ENCODE peak calls at places on chromosomes 5 and 9, in five cellular contexts. W is tibial artery, H is cardiac fibroblast, Q is transverse colon, Z is lung. N is an unnamed sample.

GRCh38 chr5:9173281-9174048 is 372.4 kb downstream of the SEMA5A start:
- DNase-seq in W (no peak), H (peak; percentile 96), Q (no peak), Z (no peak), N (no peak)

GRCh38 chr9:18438300-18438925 is 35.5 kb upstream of the ADAMTSL1 start:
- DNase-seq in W (peak; percentile 37), H (peak; percentile 53), Q (no peak), Z (no peak), N (peak; percentile 34)

GRCh38 chr9:69996947-69997346 is 46.7 kb upstream of the MAMDC2 start:
- DNase-seq in W (no peak), H (peak; percentile 72), Q (no peak), Z (peak; percentile 58), N (no peak)

GRCh38 chr9:88523056-88523455 is 11.9 kb upstream of the NXNL2 start:
- DNase-seq in W (no peak), H (no peak), Q (no peak), Z (no peak), N (peak; percentile 61)

GRCh38 chr5:670396-671270 is 22.5 kb downstream of the TPPP start:
- DNase-seq in W (no peak), H (no peak), Q (no peak), Z (no peak), N (no peak)

GRCh38 chr5:96687812-96688453 is 25.8 kb downstream of the CAST start:
- DNase-seq in W (no peak), H (peak; percentile 79), Q (no peak), Z (no peak), N (no peak)

GRCh38 chr5:157455057-157455456 is 5.0 kb upstream of the NIPAL4 start:
- DNase-seq in W (no peak), H (no peak), Q (no peak), Z (no peak), N (no peak)

GRCh38 chr9:35835216-35835604 is 6.2 kb downstream of the TMEM8B start:
- DNase-seq in W (no peak), H (no peak), Q (peak; percentile 60), Z (no peak), N (no peak)

GRCh38 chr9:3719286-3719685 is 193.5 kb upstream of the RFX3 start:
- DNase-seq in W (no peak), H (peak; percentile 20), Q (no peak), Z (no peak), N (no peak)

GRCh38 chr9:75850459-75851200 is 39.8 kb upstream of the PCSK5 start:
- DNase-seq in W (no peak), H (no peak), Q (no peak), Z (no peak), N (no peak)

GRCh38 chr9:92236915-92237314 is 56.6 kb downstream of the IARS1 start:
- DNase-seq in W (no peak), H (no peak), Q (no peak), Z (no peak), N (no peak)

GRCh38 chr9:114387678-114388431 is at the start of gene AKNA:
- DNase-seq in W (peak; percentile 85), H (peak; percentile 72), Q (peak; percentile 86), Z (peak; percentile 79), N (no peak)

GRCh38 chr5:89967806-89968444 is 441.6 kb downstream of the CETN3 start:
- DNase-seq in W (no peak), H (peak; percentile 64), Q (no peak), Z (no peak), N (no peak)

GRCh38 chr5:55063220-55063863 is 39.1 kb upstream of the GZMA start:
- DNase-seq in W (no peak), H (peak; percentile 38), Q (no peak), Z (no peak), N (peak; percentile 62)

GRCh38 chr5:66041612-66042011 is 102.5 kb upstream of the SREK1 start:
- DNase-seq in W (no peak), H (peak; percentile 27), Q (no peak), Z (no peak), N (no peak)

GRCh38 chr5:172114875-172115422 is 73.1 kb downstream of the STK10 start:
- DNase-seq in W (peak; percentile 58), H (no peak), Q (peak; percentile 66), Z (peak; percentile 57), N (no peak)

DNA sequence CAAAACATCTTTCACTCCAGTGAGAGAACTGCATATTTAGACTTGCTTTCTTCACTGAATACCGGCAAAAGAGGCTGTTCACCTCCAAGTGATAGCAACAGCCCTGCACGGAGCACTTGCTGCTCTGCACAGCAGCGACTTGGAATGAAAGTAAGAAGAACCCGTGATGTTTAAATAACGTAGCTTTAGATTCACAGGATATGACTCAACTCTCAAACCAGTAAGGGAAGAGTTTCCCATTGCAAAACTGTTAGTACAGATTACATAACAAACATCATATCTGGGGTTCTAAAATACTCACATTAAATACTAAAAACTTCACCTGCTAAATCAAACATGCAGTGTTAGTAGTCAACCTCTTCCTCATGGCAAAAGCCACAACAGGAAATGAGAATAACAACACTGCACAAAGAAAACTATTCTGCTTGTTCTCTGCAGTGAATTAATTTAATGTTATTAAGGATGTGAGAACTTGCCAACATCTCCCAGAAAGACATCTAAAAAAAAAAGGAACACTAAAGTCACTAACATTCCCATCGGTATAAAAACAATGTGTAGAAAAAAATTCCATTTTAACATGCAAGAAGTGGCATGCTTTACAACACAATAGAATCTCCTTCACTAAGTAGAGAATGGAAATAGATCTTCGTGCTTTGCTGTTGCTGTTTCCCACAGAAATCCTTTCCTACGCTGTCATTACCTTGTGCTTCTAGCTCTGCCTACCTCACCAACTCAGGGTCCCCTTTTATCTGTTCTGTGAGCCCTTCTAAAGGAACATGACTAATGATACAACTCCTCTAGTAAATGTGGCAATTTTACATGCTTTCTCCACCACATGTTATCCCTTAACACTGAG is 203.2 kb downstream of the MCTP1 start:
- DNase-seq in W (peak; percentile 49), H (peak; percentile 95), Q (peak; percentile 29), Z (peak; percentile 52), N (peak; percentile 67)
- H3K4me3 ChIP-seq in W (peak overlapping the region; percentile 26), H (no peak overlapping the region), Q (peak overlapping the region; percentile 15), Z (peak overlapping the region; percentile 10), N (peak overlapping the region; percentile 35)

GRCh38 chr5:88954511-88954910 is 71.5 kb upstream of the MEF2C start:
- DNase-seq in W (no peak), H (no peak), Q (no peak), Z (no peak), N (no peak)

GRCh38 chr5:88944751-88945507 is 61.9 kb upstream of the MEF2C start:
- DNase-seq in W (no peak), H (peak; percentile 44), Q (no peak), Z (no peak), N (peak; percentile 86)

GRCh38 chr5:88952996-88953643 is 70.1 kb upstream of the MEF2C start:
- DNase-seq in W (no peak), H (no peak), Q (no peak), Z (no peak), N (no peak)

GRCh38 chr5:88952344-88952743 is 69.4 kb upstream of the MEF2C start:
- DNase-seq in W (no peak), H (peak; percentile 33), Q (no peak), Z (no peak), N (no peak)

DNA sequence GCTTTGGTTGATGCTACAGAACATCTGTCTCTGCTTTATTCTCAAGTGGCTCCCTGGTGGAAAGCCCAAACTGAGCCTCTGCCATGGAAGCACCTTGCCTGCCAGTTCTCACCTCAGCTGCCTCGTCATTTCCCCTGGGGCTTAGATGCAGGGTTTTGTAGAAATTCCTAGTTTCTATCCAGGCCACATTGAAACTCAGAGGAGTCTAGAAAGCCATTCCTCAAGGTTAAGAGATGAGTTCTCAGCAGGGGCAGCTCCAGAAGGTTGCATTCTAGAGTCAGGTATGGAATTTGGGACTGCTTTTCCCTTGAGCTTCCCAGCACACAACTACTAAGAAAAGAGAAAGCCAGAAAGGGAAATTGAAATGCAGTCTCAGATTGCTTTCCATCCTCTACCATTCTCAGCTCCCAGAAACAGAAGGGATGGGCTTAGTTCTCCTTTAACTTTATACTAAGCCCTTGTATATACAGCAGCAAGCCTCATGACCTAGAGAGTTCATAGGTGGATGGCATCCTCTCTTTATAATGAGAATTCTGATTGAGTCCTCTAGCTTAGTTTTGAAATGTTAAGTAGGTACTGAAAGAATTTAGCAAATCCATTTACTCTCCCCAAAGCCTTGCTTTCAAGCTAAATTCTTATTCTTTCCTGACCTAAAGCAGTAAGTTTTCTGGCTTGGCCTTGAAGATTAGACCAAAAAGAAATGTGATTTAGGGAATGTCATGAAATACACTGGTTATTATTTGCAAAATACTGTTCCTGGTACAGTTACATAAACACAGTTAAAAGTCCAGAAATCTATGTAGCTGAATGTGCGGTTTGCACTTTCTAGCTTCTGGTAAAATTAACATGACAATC is 66.0 kb upstream of the MEF2C start:
- DNase-seq in W (no peak), H (no peak), Q (no peak), Z (no peak), N (no peak)
- H3K4me3 ChIP-seq in W (no peak overlapping the region), H (no peak overlapping the region), Q (no peak overlapping the region), Z (no peak overlapping the region), N (no peak overlapping the region)

GRCh38 chr5:159098285-159099048 is 1.2 kb downstream of the EBF1 start:
- DNase-seq in W (no peak), H (no peak), Q (no peak), Z (no peak), N (no peak)
- H3K4me3 ChIP-seq in W (peak overlapping the region; percentile 80), H (peak overlapping the region; percentile 72), Q (peak overlapping the region; percentile 48), Z (peak overlapping the region; percentile 45), N (peak overlapping the region; percentile 58)

DNA sequence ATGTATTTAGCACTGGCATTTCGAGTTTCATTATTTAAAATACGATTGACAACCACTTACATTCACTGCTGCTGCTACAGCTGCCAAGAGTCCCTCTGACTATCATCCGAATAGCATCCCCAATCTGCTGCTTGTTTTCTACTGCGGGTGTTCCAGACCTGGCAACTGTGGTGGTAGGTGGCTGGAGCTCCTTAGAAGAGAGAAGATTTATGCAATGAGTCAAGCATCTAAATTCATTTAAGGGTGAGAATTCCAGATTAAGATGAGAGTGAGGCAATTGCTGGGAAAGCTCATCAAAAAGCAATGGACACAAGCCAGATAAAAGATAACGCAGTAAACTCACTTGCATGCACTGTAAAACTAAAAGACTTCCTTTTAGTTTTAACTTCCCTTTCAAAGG is 3.9 kb downstream of the PLK2 start:
- DNase-seq in W (no peak), H (no peak), Q (no peak), Z (no peak), N (no peak)
- H3K4me3 ChIP-seq in W (no peak overlapping the region), H (peak overlapping the region; percentile 92), Q (no peak overlapping the region), Z (peak overlapping the region; percentile 26), N (peak overlapping the region; percentile 94)

GRCh38 chr5:74641778-74642542 is 1.4 kb upstream of the ENC1 start:
- DNase-seq in W (peak; percentile 52), H (peak; percentile 91), Q (peak; percentile 52), Z (peak; percentile 51), N (peak; percentile 44)
- H3K4me3 ChIP-seq in W (peak overlapping the region; percentile 58), H (peak overlapping the region; percentile 98), Q (peak overlapping the region; percentile 74), Z (no peak overlapping the region), N (peak overlapping the region; percentile 90)

GRCh38 chr5:67537439-67538342 is 341.1 kb upstream of the CD180 start:
- DNase-seq in W (no peak), H (peak; percentile 27), Q (no peak), Z (no peak), N (no peak)
- H3K4me3 ChIP-seq in W (peak overlapping the region; percentile 30), H (no peak overlapping the region), Q (peak overlapping the region; percentile 23), Z (no peak overlapping the region), N (peak overlapping the region; percentile 16)

GRCh38 chr9:764105-764524 is 77.4 kb upstream of the DMRT1 start:
- DNase-seq in W (peak; percentile 60), H (peak; percentile 78), Q (peak; percentile 76), Z (peak; percentile 57), N (peak; percentile 79)
- H3K4me3 ChIP-seq in W (peak overlapping the region; percentile 23), H (no peak overlapping the region), Q (no peak overlapping the region), Z (no peak overlapping the region), N (peak overlapping the region; percentile 7)